ENCODE peak calls at places on chromosomes 6 and 20, in six cellular contexts. Y is WERI-Rb-1, L is spleen, X is BJ, A is osteoblast, H is endothelial cell of umbilical vein. S is an unnamed sample.

GRCh38 chr6:40817369-40817768 is 221.7 kb downstream of the UNC5CL start:
- DNase-seq in Y (no peak), X (no peak), A (no peak), H (no peak), L (no peak), S (no peak)

GRCh38 chr20:1417273-1417672 is 24.4 kb upstream of the FKBP1A start:
- DNase-seq in X (no peak), Y (peak; percentile 72), L (no peak), H (no peak), A (peak; percentile 54), S (no peak)

GRCh38 chr6:123288649-123289048 is 292.6 kb downstream of the CLVS2 start:
- DNase-seq in A (no peak), H (no peak), X (no peak), Y (no peak), L (no peak), S (no peak)

GRCh38 chr20:63635431-63636141 is 8.7 kb upstream of the GMEB2 start:
- DNase-seq in Y (no peak), X (no peak), A (peak; percentile 34), H (no peak), L (peak; percentile 95), S (no peak)

GRCh38 chr20:1272368-1273155 is 6.5 kb downstream of the SNPH start:
- DNase-seq in L (no peak), A (no peak), Y (no peak), X (no peak), H (no peak), S (no peak)

GRCh38 chr20:34861386-34862084 is 11.1 kb downstream of the GGT7 start:
- DNase-seq in Y (peak; percentile 27), H (no peak), A (no peak), L (no peak), X (no peak), S (no peak)

GRCh38 chr20:20161611-20162010 is 109.3 kb downstream of the CFAP61 start:
- DNase-seq in A (no peak), X (no peak), H (no peak), L (no peak), Y (no peak), S (no peak)

GRCh38 chr6:79868098-79868722 is 79.1 kb downstream of the ELOVL4 start:
- DNase-seq in L (no peak), A (no peak), X (peak; percentile 16), H (peak; percentile 81), Y (peak; percentile 54), S (peak; percentile 77)

GRCh38 chr6:40249935-40250334 is 315.7 kb upstream of the MOCS1 start:
- DNase-seq in L (no peak), A (no peak), Y (no peak), X (no peak), H (no peak), S (no peak)

GRCh38 chr20:21511485-21511849 is 2.4 kb downstream of the NKX2-2 start:
- DNase-seq in Y (no peak), X (no peak), L (no peak), A (peak; percentile 81), H (no peak), S (no peak)

GRCh38 chr20:21510995-21511394 is 2.9 kb downstream of the NKX2-2 start:
- DNase-seq in Y (no peak), X (no peak), H (no peak), A (peak; percentile 59), L (no peak), S (no peak)

GRCh38 chr20:21512634-21513180 is 1.2 kb downstream of the NKX2-2 start:
- DNase-seq in H (no peak), X (no peak), A (peak; percentile 94), L (no peak), Y (no peak), S (no peak)

GRCh38 chr20:21513181-21513663 is 642 bp downstream of the NKX2-2 start:
- DNase-seq in L (no peak), H (no peak), A (peak; percentile 92), Y (no peak), X (no peak), S (no peak)

GRCh38 chr20:21511850-21512633 is 1.8 kb downstream of the NKX2-2 start:
- DNase-seq in Y (no peak), H (no peak), A (peak; percentile 88), L (no peak), X (no peak), S (peak; percentile 56)
- H3K27me3 ChIP-seq in Y (peaks cover 83% of the 10 kb centered on the region), H (peaks cover 80% of the 10 kb centered on the region), A (peaks cover 91% of the 10 kb centered on the region), L (peaks cover 24% of the 10 kb centered on the region), X (peaks cover 71% of the 10 kb centered on the region), S (no peaks in the 10 kb centered on the region)

GRCh38 chr6:1382331-1382882 is 7.0 kb upstream of the FOXF2 start:
- DNase-seq in X (no peak), Y (no peak), A (peak; percentile 83), H (no peak), L (no peak), S (peak; percentile 33)

GRCh38 chr6:1384549-1385128 is 4.7 kb upstream of the FOXF2 start:
- DNase-seq in L (no peak), X (no peak), H (no peak), A (peak; percentile 83), Y (no peak), S (no peak)

GRCh38 chr6:1381397-1382330 is 7.7 kb upstream of the FOXF2 start:
- DNase-seq in A (peak; percentile 96), X (no peak), Y (peak; percentile 77), H (peak; percentile 3), L (peak; percentile 83), S (peak; percentile 83)

GRCh38 chr6:1383729-1384548 is 5.4 kb upstream of the FOXF2 start:
- DNase-seq in X (no peak), L (no peak), A (peak; percentile 82), H (no peak), Y (no peak), S (no peak)

GRCh38 chr6:1382883-1383728 is 6.3 kb upstream of the FOXF2 start:
- DNase-seq in A (peak; percentile 83), L (no peak), X (no peak), H (no peak), Y (no peak), S (no peak)
- H3K27me3 ChIP-seq in A (peaks cover 81% of the 10 kb centered on the region), L (peaks cover 22% of the 10 kb centered on the region), X (peaks cover 11% of the 10 kb centered on the region), H (peaks cover 88% of the 10 kb centered on the region), Y (peaks cover 98% of the 10 kb centered on the region), S (peaks cover 30% of the 10 kb centered on the region)

GRCh38 chr6:7727951-7728854 is 2.3 kb downstream of the BMP6 start:
- DNase-seq in H (no peak), A (peak; percentile 94), L (peak; percentile 78), X (no peak), Y (peak; percentile 35), S (no peak)
- H3K27me3 ChIP-seq in H (no peaks in the 10 kb centered on the region), A (peaks cover 18% of the 10 kb centered on the region), L (peaks cover 4% of the 10 kb centered on the region), X (peaks cover 19% of the 10 kb centered on the region), Y (peaks cover 79% of the 10 kb centered on the region), S (peaks cover 45% of the 10 kb centered on the region)

GRCh38 chr6:5846889-5847288 is 159.8 kb downstream of the NRN1 start:
- DNase-seq in L (no peak), Y (no peak), X (no peak), H (no peak), A (no peak), S (no peak)
- H3K27me3 ChIP-seq in L (no peaks in the 10 kb centered on the region), Y (no peaks in the 10 kb centered on the region), X (no peaks in the 10 kb centered on the region), H (peaks cover 2% of the 10 kb centered on the region), A (peaks cover 23% of the 10 kb centered on the region), S (no peaks in the 10 kb centered on the region)

DNA sequence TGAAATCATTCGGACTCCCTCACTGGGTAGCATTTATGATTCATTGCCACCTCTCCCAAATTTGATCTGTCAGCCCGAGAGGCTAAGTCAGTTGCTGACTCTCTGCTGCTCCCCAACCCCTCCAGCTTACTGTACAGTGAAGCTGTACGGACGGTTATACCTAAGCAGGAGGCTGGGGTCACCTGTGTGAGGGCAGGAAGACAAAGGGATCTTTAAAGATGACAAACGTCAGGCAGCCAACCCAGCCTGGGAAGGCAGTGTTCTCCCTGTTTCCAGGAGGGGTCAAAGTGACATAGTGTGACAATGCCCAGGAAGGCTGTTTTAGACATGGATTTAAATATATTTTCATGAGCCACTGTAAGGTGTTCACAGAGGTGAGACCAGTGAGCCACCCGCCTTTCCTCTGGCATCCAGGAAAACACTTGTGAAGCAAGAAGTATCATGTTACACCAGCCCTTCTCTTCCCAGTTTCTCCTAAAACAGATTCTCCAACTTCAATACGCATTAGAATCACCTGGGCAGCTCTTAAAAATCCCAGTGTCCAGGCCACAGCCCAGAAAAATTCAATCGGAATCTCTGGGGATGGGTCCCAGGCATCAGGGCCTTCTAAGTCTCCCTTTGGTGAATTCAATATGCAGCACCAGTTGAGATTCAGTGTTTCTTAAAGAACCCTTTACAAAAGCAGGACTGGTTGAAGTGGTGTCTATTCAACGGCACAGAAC is 6.8 kb upstream of the PAX1 start:
- DNase-seq in A (no peak), X (no peak), Y (no peak), L (no peak), H (no peak), S (no peak)
- H3K27me3 ChIP-seq in A (peaks cover 19% of the 10 kb centered on the region), X (peaks cover 4% of the 10 kb centered on the region), Y (peaks cover 87% of the 10 kb centered on the region), L (no peaks in the 10 kb centered on the region), H (peaks cover 40% of the 10 kb centered on the region), S (peaks cover 43% of the 10 kb centered on the region)

GRCh38 chr6:33967966-33968724 is 164.3 kb upstream of the MLN start:
- DNase-seq in Y (peak; percentile 90), L (peak; percentile 7), A (peak; percentile 63), X (peak; percentile 40), H (no peak), S (peak; percentile 31)

GRCh38 chr6:33965766-33966165 is 162.0 kb upstream of the MLN start:
- DNase-seq in X (no peak), A (no peak), L (peak; percentile 4), H (no peak), Y (peak; percentile 5), S (no peak)

GRCh38 chr6:33967266-33967767 is 163.5 kb upstream of the MLN start:
- DNase-seq in H (no peak), L (peak; percentile 28), A (no peak), X (no peak), Y (peak; percentile 15), S (peak; percentile 1)

GRCh38 chr6:33964387-33964786 is 160.6 kb upstream of the MLN start:
- DNase-seq in Y (no peak), H (no peak), A (no peak), X (no peak), L (no peak), S (no peak)

DNA sequence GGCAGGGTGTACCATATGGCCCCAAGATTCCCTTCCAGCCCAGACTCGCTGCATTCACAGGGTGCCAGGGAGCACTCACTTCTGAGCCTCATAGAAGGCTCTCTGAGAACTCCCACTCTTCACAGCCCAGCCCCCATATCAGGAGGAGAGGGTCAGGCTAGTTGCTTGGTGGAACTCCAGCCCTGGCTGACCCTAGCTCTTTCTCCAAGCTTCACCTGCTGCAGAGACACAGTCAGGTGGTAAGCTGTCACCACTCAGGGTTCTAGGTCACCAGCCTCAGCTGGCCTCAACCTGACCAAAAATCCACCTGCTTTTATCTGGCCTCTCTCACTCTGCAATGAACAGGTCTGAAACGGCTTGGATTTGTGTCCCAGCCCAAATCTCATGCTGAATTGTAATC is 162.7 kb upstream of the MLN start:
- DNase-seq in A (no peak), Y (peak; percentile 19), L (no peak), X (no peak), H (no peak), S (no peak)
- H3K27me3 ChIP-seq in A (peaks cover 24% of the 10 kb centered on the region), Y (no peaks in the 10 kb centered on the region), L (no peaks in the 10 kb centered on the region), X (peaks cover 6% of the 10 kb centered on the region), H (peaks cover 9% of the 10 kb centered on the region), S (peaks cover 2% of the 10 kb centered on the region)

S was measured in HAP-1.